ENCODE peak calls at places on chromosomes 12 and 14, in eight cellular contexts. Z is vagina, H is neural progenitor cell, K is GM12865, M is GM10248, G is GM13977, D is GM20000, P is HCT116. O is an unnamed sample.

GRCh38 chr14:68278568-68279436 is 459.2 kb downstream of the RAD51B start:
- DNase-seq in Z (no peak), H (no peak), K (peak), M (no peak), G (no peak), D (no peak), P (peak), O (peak)

GRCh38 chr14:85165091-85165490 is 364.9 kb upstream of the FLRT2 start:
- DNase-seq in Z (no peak), H (no peak), K (no peak), M (no peak), G (no peak), D (no peak), P (no peak), O (no peak)

GRCh38 chr12:60872219-60872618 is 1276.4 kb downstream of the SLC16A7 start:
- DNase-seq in Z (no peak), H (no peak), K (no peak), M (no peak), G (no peak), D (no peak), P (no peak), O (no peak)

GRCh38 chr14:56325251-56325839 is 207.1 kb downstream of the PELI2 start:
- DNase-seq in Z (no peak), H (no peak), K (no peak), M (no peak), G (no peak), D (no peak), P (no peak), O (no peak)

GRCh38 chr12:115506822-115507629 is 770.5 kb downstream of the MED13L start:
- DNase-seq in Z (no peak), H (peak), K (no peak), M (no peak), G (no peak), D (no peak), P (no peak), O (no peak)

GRCh38 chr12:27462851-27463250 is 16.3 kb downstream of the SMCO2 start:
- DNase-seq in Z (no peak), H (no peak), K (no peak), M (no peak), G (no peak), D (no peak), P (no peak), O (no peak)

GRCh38 chr12:9669534-9669933 is at the start of gene CLEC2D:
- DNase-seq in Z (no peak), H (no peak), K (peak), M (peak), G (peak), D (peak), P (no peak), O (no peak)

GRCh38 chr12:92625639-92626310 is 77.0 kb upstream of the PLEKHG7 start:
- DNase-seq in Z (no peak), H (no peak), K (no peak), M (no peak), G (no peak), D (no peak), P (no peak), O (no peak)

GRCh38 chr12:79056775-79057174 is 192.2 kb downstream of the SYT1 start:
- DNase-seq in Z (no peak), H (no peak), K (no peak), M (no peak), G (no peak), D (no peak), P (no peak), O (no peak)

GRCh38 chr12:32877670-32878459 is 18.7 kb downstream of the PKP2 start:
- DNase-seq in Z (no peak), H (no peak), K (peak), M (no peak), G (no peak), D (no peak), P (no peak), O (peak)

GRCh38 chr12:127829974-127830543 is 436.9 kb upstream of the TMEM132C start:
- DNase-seq in Z (no peak), H (no peak), K (no peak), M (no peak), G (no peak), D (no peak), P (no peak), O (no peak)

GRCh38 chr14:82075566-82075965 is 541.9 kb upstream of the SEL1L start:
- DNase-seq in Z (no peak), H (peak), K (peak), M (peak), G (peak), D (peak), P (no peak), O (peak)

GRCh38 chr12:26878661-26879119 is 45.7 kb upstream of the ITPR2 start:
- DNase-seq in Z (no peak), H (no peak), K (peak), M (peak), G (peak), D (peak), P (no peak), O (peak)

GRCh38 chr12:60059180-60059579 is 463.4 kb downstream of the SLC16A7 start:
- DNase-seq in Z (no peak), H (no peak), K (no peak), M (no peak), G (no peak), D (no peak), P (no peak), O (no peak)

GRCh38 chr12:55724226-55724939 is 4.2 kb downstream of the RDH5 start:
- DNase-seq in Z (no peak), H (peak), K (peak), M (peak), G (peak), D (no peak), P (no peak), O (peak)

GRCh38 chr14:95998656-95999055 is 40.5 kb upstream of the C14orf132 start:
- DNase-seq in Z (no peak), H (no peak), K (no peak), M (no peak), G (no peak), D (no peak), P (peak), O (no peak)

GRCh38 chr12:32437095-32437515 is 37.7 kb downstream of the FGD4 start:
- DNase-seq in Z (no peak), H (no peak), K (no peak), M (no peak), G (no peak), D (no peak), P (peak), O (no peak)

GRCh38 chr14:87252103-87252502 is 740.9 kb downstream of the GALC start:
- DNase-seq in Z (no peak), H (no peak), K (no peak), M (no peak), G (no peak), D (no peak), P (no peak), O (no peak)

GRCh38 chr14:76958975-76959710 is 69.4 kb downstream of the IRF2BPL start:
- DNase-seq in Z (no peak), H (no peak), K (peak), M (peak), G (peak), D (peak), P (peak), O (peak)

GRCh38 chr12:123847019-123847418 is 84.9 kb downstream of the DNAH10 start:
- DNase-seq in Z (no peak), H (no peak), K (no peak), M (no peak), G (no peak), D (no peak), P (no peak), O (no peak)
- TF ChIP-seq CTCF in Z (no peak), H (no peak), K (no peak), M (no peak), G (no peak), D (no peak), P (no peak), O (no peak)

DNA sequence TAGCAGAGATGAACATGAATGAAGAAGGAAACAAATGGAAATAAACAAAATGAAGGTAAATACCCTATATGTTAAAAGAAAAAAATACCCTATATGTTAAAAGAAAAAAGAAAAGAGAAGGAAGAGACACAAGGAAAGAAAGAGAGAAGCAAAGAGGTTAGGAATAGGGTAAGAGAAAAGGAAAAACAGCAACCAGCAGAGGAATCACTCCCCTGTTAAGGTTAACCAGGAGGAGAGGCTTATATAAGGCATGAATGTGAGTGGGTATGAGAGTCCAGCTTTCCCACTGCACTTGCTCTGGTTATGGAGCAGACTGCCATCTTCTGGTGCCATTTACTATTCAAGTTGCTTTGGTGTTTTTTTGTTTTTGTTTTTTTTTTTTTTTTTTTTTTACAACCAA is 3.1 kb downstream of the PPP1R3E start:
- DNase-seq in Z (no peak), H (no peak), K (peak), M (no peak), G (no peak), D (no peak), P (no peak), O (peak)
- TF ChIP-seq CTCF in Z (no peak), H (peak), K (peak), M (peak), G (peak), D (no peak), P (peak), O (peak)

GRCh38 chr14:21921453-21921852 is 247.8 kb upstream of the OR4E1 start:
- DNase-seq in Z (no peak), H (no peak), K (no peak), M (no peak), G (no peak), D (no peak), P (no peak), O (no peak)

GRCh38 chr14:21923820-21924219 is 250.2 kb upstream of the OR4E1 start:
- DNase-seq in Z (no peak), H (no peak), K (peak), M (no peak), G (no peak), D (no peak), P (no peak), O (no peak)

GRCh38 chr14:21924479-21924878 is 250.9 kb upstream of the OR4E1 start:
- DNase-seq in Z (no peak), H (peak), K (peak), M (no peak), G (no peak), D (peak), P (no peak), O (no peak)
- TF ChIP-seq CTCF in Z (no peak), H (peak), K (peak), M (no peak), G (no peak), D (no peak), P (no peak), O (no peak)

GRCh38 chr12:76878899-76879709 is at the start of gene CSRP2:
- DNase-seq in Z (no peak), H (peak), K (peak), M (peak), G (peak), D (peak), P (peak), O (peak)
- TF ChIP-seq CTCF in Z (no peak), H (peak), K (no peak), M (no peak), G (no peak), D (no peak), P (peak), O (no peak)

O was measured in thyroid gland.